ENCODE peak calls at places on chromosomes 12 and 14, in six cellular contexts. R is stomach, L is psoas muscle, G is BE2C, T is heart right ventricle, A is hepatocyte. I is an unnamed sample.

GRCh38 chr12:109289004-109289403 is 20.1 kb downstream of the FOXN4 start:
- DNase-seq in R (no peak), T (no peak), G (no peak), L (no peak), A (no peak), I (no peak)

GRCh38 chr12:79834712-79835376 is 100.1 kb downstream of the PPP1R12A start:
- DNase-seq in A (no peak), T (no peak), L (no peak), R (no peak), G (no peak), I (no peak)

GRCh38 chr14:102278631-102278935 is 26.4 kb downstream of the MOK start:
- DNase-seq in A (no peak), R (no peak), L (no peak), T (no peak), G (no peak), I (no peak)

GRCh38 chr12:66144796-66145754 is 14.5 kb upstream of the LLPH start:
- DNase-seq in A (peak), G (peak), R (peak), L (no peak), T (no peak), I (no peak)

GRCh38 chr14:75460402-75460801 is 32.6 kb downstream of the JDP2 start:
- DNase-seq in G (no peak), L (no peak), A (no peak), R (no peak), T (no peak), I (no peak)

GRCh38 chr14:50812856-50813543 is 18.0 kb downstream of the NIN start:
- DNase-seq in L (no peak), G (no peak), A (no peak), T (no peak), R (no peak), I (no peak)

GRCh38 chr12:1373887-1374286 is 220.5 kb downstream of the FBXL14 start:
- DNase-seq in L (no peak), R (no peak), T (no peak), A (no peak), G (no peak), I (no peak)

GRCh38 chr12:3554547-3555115 is 63.6 kb downstream of the PRMT8 start:
- DNase-seq in R (no peak), L (no peak), A (no peak), T (no peak), G (no peak), I (peak)

GRCh38 chr14:50734950-50735697 is 67.0 kb upstream of the SAV1 start:
- DNase-seq in T (no peak), L (no peak), A (no peak), R (no peak), G (no peak), I (no peak)

GRCh38 chr12:29907486-29907885 is 123.7 kb upstream of the TMTC1 start:
- DNase-seq in G (no peak), T (no peak), R (no peak), L (no peak), A (no peak), I (no peak)

GRCh38 chr12:130468186-130468585 is 130.5 kb downstream of the PIWIL1 start:
- DNase-seq in A (no peak), R (no peak), L (no peak), T (no peak), G (no peak), I (no peak)

GRCh38 chr12:12890815-12891645 is at the start of gene GPRC5A:
- DNase-seq in T (peak), A (peak), L (peak), G (peak), R (peak), I (peak)

GRCh38 chr12:56150563-56150962 is 1.8 kb upstream of the MYL6B start:
- DNase-seq in R (no peak), A (no peak), T (no peak), L (no peak), G (no peak), I (no peak)

GRCh38 chr12:10363922-10364838 is 25.7 kb downstream of the KLRK1 start:
- DNase-seq in T (peak), L (peak), A (peak), G (no peak), R (peak), I (no peak)

GRCh38 chr12:6839482-6840201 is 1.1 kb upstream of the GNB3 start:
- DNase-seq in L (peak), A (no peak), G (no peak), T (no peak), R (peak), I (no peak)

GRCh38 chr14:77037886-77038511 is 9.5 kb upstream of the IRF2BPL start:
- DNase-seq in G (no peak), R (no peak), T (no peak), L (no peak), A (no peak), I (no peak)

GRCh38 chr14:50943943-50944646 is at the start of gene PYGL:
- DNase-seq in A (peak), T (peak), L (peak), G (peak), R (peak), I (peak)

GRCh38 chr14:24463017-24463805 is 20.6 kb upstream of the SDR39U1 start:
- DNase-seq in L (no peak), R (no peak), T (no peak), A (no peak), G (no peak), I (no peak)

GRCh38 chr14:21825147-21825743 is 151.6 kb upstream of the OR4E1 start:
- DNase-seq in A (peak), G (peak), T (no peak), R (no peak), L (no peak), I (no peak)

GRCh38 chr12:93094988-93095737 is 166.1 kb upstream of the EEA1 start:
- DNase-seq in R (no peak), L (no peak), A (no peak), G (peak), T (no peak), I (no peak)

GRCh38 chr14:94310248-94310647 is 12.9 kb downstream of the SERPINA6 start:
- DNase-seq in G (no peak), A (no peak), R (no peak), L (no peak), T (no peak), I (no peak)

GRCh38 chr14:94306047-94306978 is 13.2 kb upstream of the SERPINA10 start:
- DNase-seq in R (no peak), T (no peak), G (no peak), L (no peak), A (no peak), I (no peak)

GRCh38 chr14:94309721-94310120 is 13.4 kb downstream of the SERPINA6 start:
- DNase-seq in G (no peak), A (no peak), T (no peak), R (no peak), L (no peak), I (no peak)

GRCh38 chr14:94305620-94306019 is 12.6 kb upstream of the SERPINA10 start:
- DNase-seq in T (no peak), R (no peak), G (no peak), L (no peak), A (no peak), I (no peak)

DNA sequence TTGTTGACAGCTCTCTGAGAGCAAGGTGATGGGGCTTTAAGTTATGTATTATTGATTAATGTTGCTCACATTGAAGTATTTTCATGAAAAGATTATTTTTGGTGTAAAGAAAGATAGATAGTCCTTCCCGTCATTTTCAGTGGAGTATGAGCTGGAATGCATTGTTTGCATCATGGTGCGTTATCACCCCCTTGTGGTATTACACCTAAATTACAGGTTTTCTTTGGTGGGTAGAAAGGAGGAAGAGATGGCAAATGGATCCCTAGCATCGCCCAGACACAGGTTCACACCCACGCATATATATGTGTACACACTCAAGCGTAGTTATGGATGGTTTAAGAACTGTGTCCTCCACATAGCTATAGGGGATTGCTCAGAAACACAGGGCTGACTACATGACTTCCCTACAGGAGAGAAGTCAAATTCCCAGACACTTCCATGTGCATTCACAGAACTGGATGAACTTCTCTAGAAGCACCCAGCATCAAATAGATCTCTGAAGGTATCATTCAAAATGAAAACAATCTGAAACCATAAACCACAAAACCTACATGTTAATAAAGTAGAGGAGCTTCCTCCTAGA is 14.4 kb upstream of the SERPINA10 start:
- DNase-seq in R (no peak), A (peak), T (no peak), L (no peak), G (no peak), I (no peak)
- TF ChIP-seq CTCF in R (no peak), A (peak), T (no peak), L (no peak), G (peak), I (no peak)

GRCh38 chr12:89924191-89924590 is 215.6 kb upstream of the ATP2B1 start:
- DNase-seq in T (no peak), A (no peak), L (no peak), R (no peak), G (no peak), I (no peak)

GRCh38 chr12:89919241-89919906 is 210.7 kb upstream of the ATP2B1 start:
- DNase-seq in A (no peak), L (peak), T (no peak), R (peak), G (no peak), I (no peak)

GRCh38 chr12:89920866-89921265 is 212.2 kb upstream of the ATP2B1 start:
- DNase-seq in A (no peak), G (no peak), R (no peak), T (no peak), L (no peak), I (no peak)

GRCh38 chr12:89918172-89918880 is 209.7 kb upstream of the ATP2B1 start:
- DNase-seq in T (no peak), R (no peak), A (peak), G (no peak), L (no peak), I (no peak)
- TF ChIP-seq CTCF in T (no peak), R (no peak), A (no peak), G (no peak), L (no peak), I (no peak)

GRCh38 chr12:105234197-105234596 is 1.8 kb downstream of the APPL2 start:
- DNase-seq in G (no peak), A (no peak), R (no peak), L (no peak), T (no peak), I (no peak)
- TF ChIP-seq CTCF in G (no peak), A (no peak), R (no peak), L (no peak), T (no peak), I (no peak)

DNA sequence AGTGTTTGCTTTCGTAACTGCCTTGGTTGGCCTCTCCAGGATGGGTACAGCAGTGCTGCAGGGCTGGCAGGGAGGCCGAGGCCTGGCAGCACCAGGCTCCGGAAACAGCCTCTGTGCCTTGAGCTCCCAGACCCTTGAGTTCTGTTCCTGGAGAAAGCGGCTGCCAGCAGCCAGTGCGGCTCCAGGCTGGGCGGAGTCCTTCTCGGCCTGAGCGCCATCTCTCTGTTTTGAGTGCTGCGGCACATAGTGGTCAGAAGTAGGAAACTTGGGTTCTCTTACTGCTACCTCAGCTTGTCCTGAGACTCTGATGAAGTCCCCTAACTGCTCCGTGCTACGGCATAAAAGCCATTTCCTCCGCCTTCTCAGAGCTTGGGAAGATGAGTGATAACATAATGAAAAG is 65.9 kb downstream of the KCNA1 start:
- DNase-seq in A (no peak), T (no peak), R (no peak), G (peak), L (no peak), I (peak)
- TF ChIP-seq CTCF in A (no peak), T (no peak), R (no peak), G (peak), L (no peak), I (no peak)

DNA sequence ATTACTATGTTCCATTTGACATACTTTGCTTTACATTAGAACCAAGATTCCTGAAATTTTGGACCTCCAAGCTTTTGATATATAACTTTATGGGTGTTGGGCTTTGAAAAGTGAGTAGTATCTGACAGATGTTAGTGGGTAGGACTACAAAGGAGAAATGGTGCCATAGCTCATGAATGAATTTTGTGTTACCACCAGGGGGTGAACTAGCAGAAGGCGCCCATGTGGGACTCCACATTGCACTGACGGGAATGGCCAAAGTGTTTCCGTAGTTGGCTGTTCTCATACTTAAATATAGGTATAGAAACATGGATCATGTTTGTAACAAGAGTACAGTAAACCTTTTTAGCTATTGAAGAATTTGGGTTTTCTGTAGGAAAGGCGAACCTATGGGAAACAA is 337.5 kb downstream of the FLRT2 start:
- DNase-seq in A (no peak), T (no peak), L (no peak), R (no peak), G (peak), I (no peak)
- TF ChIP-seq CTCF in A (no peak), T (no peak), L (no peak), R (no peak), G (peak), I (no peak)

GRCh38 chr14:55136868-55137785 is 8.1 kb downstream of the LGALS3 start:
- DNase-seq in T (peak), G (no peak), A (no peak), R (peak), L (peak), I (no peak)
- TF ChIP-seq CTCF in T (no peak), G (no peak), A (no peak), R (no peak), L (no peak), I (no peak)

GRCh38 chr14:74083784-74084276 is 423 bp downstream of the ALDH6A1 start:
- DNase-seq in T (no peak), G (no peak), R (no peak), A (peak), L (no peak), I (no peak)

GRCh38 chr14:74085828-74086227 is 1.1 kb downstream of the LIN52 start:
- DNase-seq in L (no peak), A (peak), G (no peak), T (no peak), R (no peak), I (no peak)

GRCh38 chr14:74085047-74085637 is 386 bp downstream of the LIN52 start:
- DNase-seq in R (no peak), T (no peak), A (peak), L (no peak), G (no peak), I (peak)

GRCh38 chr14:74083161-74083560 is 1.1 kb downstream of the ALDH6A1 start:
- DNase-seq in R (no peak), G (no peak), A (peak), L (no peak), T (no peak), I (no peak)

GRCh38 chr14:74084277-74085046 is at the start of the genes ALDH6A1 and LIN52:
- DNase-seq in L (peak), G (peak), T (peak), A (peak), R (peak), I (peak)
- TF ChIP-seq CTCF in L (no peak), G (peak), T (no peak), A (no peak), R (no peak), I (no peak)

GRCh38 chr12:40451661-40452060 is 226.9 kb downstream of the LRRK2 start:
- DNase-seq in L (no peak), G (no peak), R (no peak), A (no peak), T (no peak), I (no peak)

GRCh38 chr12:40444174-40444573 is 219.4 kb downstream of the LRRK2 start:
- DNase-seq in A (no peak), T (no peak), G (no peak), L (no peak), R (no peak), I (no peak)

GRCh38 chr12:40446385-40446784 is 221.6 kb downstream of the LRRK2 start:
- DNase-seq in G (no peak), L (no peak), A (peak), R (no peak), T (no peak), I (no peak)
- TF ChIP-seq CTCF in G (peak), L (no peak), A (peak), R (no peak), T (peak), I (no peak)

I was measured in lower leg skin.